ENCODE peak calls at places on chromosome 2, in ten cellular contexts. O is fibroblast of mammary gland, V is foreskin fibroblast, L is esophagus squamous epithelium, D is HCT116, Q is IMR-90, S is H1, X is NB4, R is astrocyte of the spinal cord, E is fibroblast of lung. N is an unnamed sample.

GRCh38 chr2:170170281-170171035 is 7.5 kb upstream of the MYO3B start:
- DNase-seq in O (no peak), X (no peak), Q (no peak), S (no peak), E (no peak), D (no peak), V (peak), R (no peak), L (no peak), N (no peak)

GRCh38 chr2:204108301-204108700 is 171.7 kb downstream of the ICOS start:
- DNase-seq in Q (no peak), X (peak), S (no peak), O (peak), L (no peak), E (peak), D (peak), V (no peak), R (peak), N (peak)

GRCh38 chr2:168430431-168430830 is 25.6 kb upstream of the CERS6 start:
- DNase-seq in S (no peak), E (no peak), X (no peak), O (no peak), R (no peak), V (no peak), L (no peak), Q (no peak), D (no peak), N (no peak)

GRCh38 chr2:236637691-236638569 is 68.3 kb downstream of the ACKR3 start:
- DNase-seq in L (no peak), Q (peak), V (peak), O (peak), D (no peak), R (peak), X (no peak), E (no peak), S (no peak), N (no peak)

GRCh38 chr2:63587814-63588384 is 378 bp downstream of the WDPCP start:
- DNase-seq in R (no peak), O (no peak), V (peak), Q (no peak), L (no peak), E (no peak), S (no peak), D (no peak), X (no peak), N (peak)

GRCh38 chr2:216006164-216006663 is 7.1 kb downstream of the MREG start:
- DNase-seq in V (peak), O (peak), S (peak), L (no peak), R (no peak), Q (no peak), E (no peak), X (peak), D (no peak), N (no peak)

GRCh38 chr2:127011136-127011740 is 95.7 kb downstream of the BIN1 start:
- DNase-seq in L (no peak), E (no peak), X (no peak), S (no peak), V (no peak), O (peak), D (no peak), R (no peak), Q (no peak), N (no peak)

GRCh38 chr2:16020389-16021008 is 80.1 kb downstream of the MYCN start:
- DNase-seq in D (no peak), E (no peak), R (no peak), L (no peak), Q (no peak), S (no peak), V (no peak), X (no peak), O (no peak), N (no peak)

GRCh38 chr2:78127428-78127827 is 605.3 kb upstream of the LRRTM4 start:
- DNase-seq in D (no peak), O (no peak), S (no peak), V (no peak), L (no peak), E (no peak), Q (no peak), R (no peak), X (no peak), N (no peak)
- TF ChIP-seq CTCF in D (no peak), O (no peak), S (no peak), V (no peak), L (no peak), E (no peak), Q (no peak), R (no peak), X (no peak), N (no peak)

GRCh38 chr2:198518935-198519334 is 714.5 kb downstream of the PLCL1 start:
- DNase-seq in R (no peak), E (no peak), L (no peak), V (no peak), X (no peak), S (no peak), O (no peak), Q (no peak), D (no peak), N (no peak)
- H3K4me3 ChIP-seq in R (no peak), E (no peak), L (no peak), V (no peak), X (no peak), S (no peak), O (no peak), Q (no peak), D (no peak), N (no peak)

DNA sequence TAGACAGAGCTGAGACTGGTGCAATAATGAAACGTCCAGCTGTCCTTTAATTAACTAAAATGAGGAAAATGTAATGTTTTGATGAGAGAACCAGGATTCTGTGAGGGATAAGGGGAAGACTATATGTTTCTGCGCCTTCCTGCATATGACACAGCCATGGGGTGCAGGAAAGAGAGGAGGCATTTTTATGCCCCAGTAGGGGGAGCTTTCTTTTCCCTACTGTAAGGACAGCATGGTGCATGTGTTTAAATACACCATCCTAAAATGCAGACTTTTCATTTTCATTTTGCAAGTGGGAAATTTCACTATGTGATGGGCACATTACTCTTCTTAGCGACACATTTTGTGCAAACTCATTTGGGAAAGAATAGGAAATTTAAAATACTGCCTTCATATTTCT is 446.1 kb downstream of the ARHGAP15 start:
- DNase-seq in S (no peak), R (no peak), E (peak), D (peak), O (peak), L (no peak), Q (peak), V (peak), X (peak), N (peak)
- TF ChIP-seq CTCF in S (peak), R (peak), E (peak), D (peak), O (peak), L (no peak), Q (peak), V (peak), X (peak), N (peak)

GRCh38 chr2:5725794-5726463 is 33.7 kb downstream of the SOX11 start:
- DNase-seq in D (no peak), L (no peak), Q (no peak), X (no peak), R (peak), E (peak), O (no peak), V (no peak), S (peak), N (peak)
- H3K4me3 ChIP-seq in D (no peak), L (peak), Q (no peak), X (no peak), R (peak), E (no peak), O (no peak), V (peak), S (peak), N (peak)

DNA sequence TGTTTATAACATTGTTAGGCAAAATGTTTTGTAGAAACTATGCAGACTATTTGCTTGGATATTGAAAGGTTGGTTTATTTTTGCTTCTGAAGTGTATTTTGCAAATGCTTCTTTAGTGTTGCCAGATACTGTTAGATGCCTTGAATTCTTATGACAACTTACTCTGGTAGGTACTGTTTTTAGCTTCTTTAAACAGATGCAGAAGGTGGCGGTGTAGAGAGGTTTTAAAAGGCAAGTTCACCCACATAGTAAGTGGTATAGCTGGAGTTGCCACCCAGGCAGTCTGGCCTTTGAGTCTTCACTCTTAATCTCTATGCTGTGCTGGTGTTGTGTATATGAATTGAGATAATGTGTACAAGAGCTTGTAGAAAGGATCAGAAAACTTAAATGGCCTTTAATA is 3.6 kb downstream of the PCYOX1 start:
- DNase-seq in O (no peak), L (no peak), R (no peak), D (no peak), E (no peak), V (no peak), Q (peak), S (no peak), X (peak), N (peak)
- TF ChIP-seq CTCF in O (no peak), L (no peak), R (no peak), D (no peak), E (no peak), V (no peak), Q (no peak), S (no peak), X (no peak), N (no peak)

DNA sequence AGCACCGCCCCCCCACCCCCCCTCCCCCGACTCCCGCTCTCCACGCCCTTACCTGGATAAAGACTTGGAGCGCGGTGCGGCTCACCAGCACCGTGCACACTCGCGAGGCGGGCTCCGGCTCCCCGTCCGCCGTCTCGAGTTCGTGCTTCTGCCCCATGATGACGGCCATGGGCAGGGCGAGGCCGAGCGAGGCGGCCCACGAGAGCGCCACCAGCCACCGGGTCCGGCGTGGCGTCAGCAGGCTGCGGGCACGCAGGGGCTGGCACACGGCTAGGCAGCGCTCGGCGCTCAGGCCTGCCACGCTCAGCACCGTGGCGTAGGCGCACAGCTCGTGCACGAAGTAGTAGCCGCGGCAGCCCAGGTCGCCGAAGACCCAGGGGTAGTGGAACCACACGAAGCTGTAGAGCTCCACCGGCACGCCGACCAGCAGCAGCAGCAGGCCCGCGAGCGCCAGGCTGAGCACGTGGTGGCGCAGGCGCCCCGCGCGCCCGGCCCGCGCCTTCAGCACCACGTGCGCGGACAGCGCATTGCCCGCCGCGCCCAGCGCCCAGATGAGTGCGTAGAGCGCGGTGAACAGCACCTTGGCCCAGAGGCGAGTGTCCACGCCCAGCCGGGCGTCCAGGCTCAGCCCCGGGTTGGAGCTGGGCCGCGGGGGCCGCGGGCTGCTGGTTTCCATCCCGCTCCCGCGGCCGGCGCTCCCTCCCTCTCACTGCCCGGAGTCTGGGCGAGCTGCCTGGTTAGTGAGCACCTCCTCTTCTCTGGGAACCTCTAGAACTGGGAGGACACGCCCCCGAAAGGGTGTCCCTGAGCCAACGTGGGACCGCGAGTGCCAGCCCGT is at the start of gene NTSR2:
- DNase-seq in X (peak), S (peak), Q (peak), R (peak), V (peak), D (no peak), O (peak), L (no peak), E (peak), N (peak)
- H3K4me3 ChIP-seq in X (no peak), S (peak), Q (no peak), R (no peak), V (no peak), D (no peak), O (no peak), L (peak), E (peak), N (no peak)

GRCh38 chr2:55113976-55114564 is 63.8 kb upstream of the RTN4 start:
- DNase-seq in L (no peak), Q (no peak), R (no peak), S (no peak), V (peak), E (no peak), X (peak), D (no peak), O (no peak), N (no peak)

GRCh38 chr2:55111570-55112228 is 61.4 kb upstream of the RTN4 start:
- DNase-seq in Q (peak), L (no peak), R (peak), S (no peak), D (peak), X (peak), E (peak), O (peak), V (peak), N (peak)

GRCh38 chr2:55114597-55114996 is 64.3 kb upstream of the RTN4 start:
- DNase-seq in X (no peak), Q (no peak), V (no peak), S (no peak), E (no peak), O (no peak), R (no peak), D (no peak), L (no peak), N (no peak)

GRCh38 chr2:55111230-55111569 is 60.9 kb upstream of the RTN4 start:
- DNase-seq in D (no peak), S (no peak), O (no peak), X (no peak), V (no peak), R (no peak), Q (no peak), E (no peak), L (no peak), N (no peak)

GRCh38 chr2:55112229-55113016 is 62.2 kb upstream of the RTN4 start:
- DNase-seq in S (no peak), Q (peak), E (peak), V (peak), O (peak), L (no peak), X (peak), R (peak), D (no peak), N (peak)
- TF ChIP-seq CTCF in S (no peak), Q (no peak), E (no peak), V (no peak), O (peak), L (no peak), X (no peak), R (peak), D (no peak), N (peak)

GRCh38 chr2:186852508-186852907 is 3.5 kb upstream of the ZSWIM2 start:
- DNase-seq in L (no peak), V (no peak), R (no peak), S (no peak), O (no peak), X (no peak), E (no peak), D (no peak), Q (no peak), N (no peak)

GRCh38 chr2:186853871-186854435 is 5.0 kb upstream of the ZSWIM2 start:
- DNase-seq in D (no peak), S (no peak), O (peak), L (no peak), V (peak), E (peak), Q (peak), R (peak), X (no peak), N (peak)

DNA sequence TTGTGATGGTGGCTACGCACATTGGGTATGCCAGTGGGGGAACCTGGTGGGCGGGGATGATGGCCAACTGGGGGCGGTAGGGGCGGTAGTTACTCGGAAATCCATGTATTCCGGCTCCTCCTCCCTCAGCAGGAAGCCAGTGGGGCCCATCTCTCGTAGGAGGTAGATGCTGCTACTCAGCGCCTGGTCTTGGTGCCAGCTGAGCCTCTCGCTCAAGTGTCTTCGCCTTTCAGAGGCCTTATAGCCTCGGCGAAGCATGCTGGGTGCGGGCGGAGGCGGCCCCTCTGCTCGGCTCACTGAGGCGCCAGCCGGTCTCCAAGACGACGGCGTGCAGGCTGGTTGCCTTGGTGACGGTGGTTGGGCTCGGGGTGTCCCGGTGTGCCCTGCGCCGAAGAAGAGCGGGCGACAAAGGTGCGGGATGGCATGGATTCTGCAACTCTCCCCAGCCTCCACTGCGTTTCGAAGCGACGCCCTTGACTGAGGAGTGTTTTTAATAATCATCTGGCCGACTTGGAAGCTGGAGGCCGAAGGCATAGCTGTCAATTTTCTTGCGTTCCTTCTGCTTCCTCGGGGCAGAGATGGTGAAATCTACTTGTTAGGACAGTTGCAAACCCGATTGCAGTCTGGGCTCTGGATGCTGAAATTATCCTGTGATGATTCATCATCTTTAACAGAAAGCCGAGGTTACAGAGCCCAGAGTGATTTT is at the start of gene ZSWIM2:
- DNase-seq in X (no peak), R (peak), O (peak), S (peak), D (no peak), E (peak), L (no peak), V (peak), Q (peak), N (peak)
- H3K4me3 ChIP-seq in X (no peak), R (peak), O (peak), S (peak), D (no peak), E (peak), L (peak), V (peak), Q (peak), N (peak)

GRCh38 chr2:122300758-122301157 is 545.3 kb downstream of the TSN start:
- DNase-seq in L (no peak), E (no peak), D (no peak), O (peak), S (no peak), X (peak), Q (peak), R (no peak), V (no peak), N (no peak)
- TF ChIP-seq CTCF in L (no peak), E (no peak), D (peak), O (no peak), S (peak), X (peak), Q (no peak), R (no peak), V (no peak), N (no peak)

N was measured in choroid plexus epithelial cell.